ENCODE peak calls at places on chromosome 20, in four cellular contexts. D is IMR-90, W is A549, S is K562. H is an unnamed sample.

GRCh38 chr20:48283470-48284110 is 498.3 kb upstream of the SULF2 start:
- DNase-seq in D (peak), W (no peak), S (no peak), H (no peak)

GRCh38 chr20:51044796-51045195 is 21.9 kb upstream of the KCNG1 start:
- DNase-seq in D (no peak), W (no peak), S (no peak), H (no peak)

GRCh38 chr20:33667245-33668086 is 723 bp downstream of the ACTL10 start:
- DNase-seq in D (peak), W (no peak), S (no peak), H (no peak)

GRCh38 chr20:42714298-42715141 is 475.2 kb downstream of the PTPRT start:
- DNase-seq in D (no peak), W (no peak), S (no peak), H (no peak)

GRCh38 chr20:64080013-64080812 is at the start of gene OPRL1:
- DNase-seq in D (no peak), W (no peak), S (no peak), H (no peak)

GRCh38 chr20:64069209-64069613 is 6.2 kb downstream of the TCEA2 start:
- DNase-seq in D (no peak), W (no peak), S (no peak), H (no peak)

GRCh38 chr20:53141651-53142050 is 169.5 kb downstream of the TSHZ2 start:
- DNase-seq in D (no peak), W (no peak), S (peak), H (no peak)

GRCh38 chr20:44958276-44958675 is 1.9 kb downstream of the TOMM34 start:
- DNase-seq in D (no peak), W (no peak), S (no peak), H (no peak)

GRCh38 chr20:48606117-48606840 is 221.5 kb downstream of the PREX1 start:
- DNase-seq in D (no peak), W (no peak), S (no peak), H (no peak)

GRCh38 chr20:50562262-50562701 is 52.1 kb downstream of the PTPN1 start:
- DNase-seq in D (no peak), W (no peak), S (no peak), H (no peak)

GRCh38 chr20:63815613-63815862 is 15.5 kb downstream of the ZBTB46 start:
- DNase-seq in D (no peak), W (no peak), S (no peak), H (no peak)

GRCh38 chr20:37902504-37903313 is at the start of gene VSTM2L:
- DNase-seq in D (peak), W (peak), S (peak), H (no peak)

DNA sequence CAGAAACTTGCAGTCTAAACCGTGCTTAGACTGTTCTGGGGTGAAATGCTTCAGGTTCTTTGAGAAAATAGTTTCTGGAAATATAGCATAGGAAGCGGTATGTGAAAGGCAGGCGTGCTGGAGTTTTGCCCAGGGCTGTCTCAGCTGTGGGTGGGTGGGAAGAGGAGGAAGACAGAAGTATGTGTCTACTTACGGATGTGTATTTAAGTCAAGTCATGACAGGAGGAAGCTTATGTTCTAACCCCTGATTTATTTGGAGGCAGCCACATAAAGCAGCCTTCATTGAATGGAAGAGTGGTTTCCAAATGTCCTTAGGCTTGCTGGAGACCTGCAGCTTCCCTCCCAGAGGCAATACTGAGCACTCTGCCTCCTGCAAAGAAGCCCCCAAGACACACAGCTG is 345.8 kb upstream of the PRND start:
- DNase-seq in D (peak), W (no peak), S (no peak), H (no peak)
- TF ChIP-seq RCOR1 in D (no peak), W (no peak), S (no peak), H (no peak)

DNA sequence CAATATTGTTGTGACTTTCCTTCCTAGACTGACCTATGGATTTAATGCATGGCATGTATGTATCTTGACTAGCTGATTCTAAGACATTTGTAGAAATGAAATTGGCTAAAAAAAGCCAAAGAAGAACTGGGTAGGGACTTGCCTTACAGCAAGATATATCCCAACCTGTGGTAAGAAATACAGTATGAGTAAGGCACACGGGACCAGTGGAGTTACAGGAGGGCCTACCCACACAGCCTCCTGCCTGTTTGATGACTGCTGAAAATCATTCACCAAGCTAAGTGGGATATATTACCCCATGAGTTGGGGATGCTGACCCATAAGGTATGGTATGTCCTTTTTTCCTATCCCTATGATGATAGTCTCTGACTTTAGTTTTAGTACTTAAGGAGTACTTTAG is 112.2 kb downstream of the INSM1 start:
- DNase-seq in D (no peak), W (no peak), S (no peak), H (no peak)
- TF ChIP-seq RCOR1 in D (no peak), W (no peak), S (no peak), H (no peak)

GRCh38 chr20:25487306-25487705 is 79.8 kb downstream of the GINS1 start:
- DNase-seq in D (no peak), W (no peak), S (no peak), H (no peak)

GRCh38 chr20:25484911-25485511 is 77.5 kb downstream of the GINS1 start:
- DNase-seq in D (no peak), W (no peak), S (no peak), H (no peak)

GRCh38 chr20:25485872-25486271 is 78.4 kb downstream of the GINS1 start:
- DNase-seq in D (no peak), W (no peak), S (no peak), H (no peak)

GRCh38 chr20:25487975-25488374 is 80.5 kb downstream of the GINS1 start:
- DNase-seq in D (no peak), W (no peak), S (no peak), H (no peak)

GRCh38 chr20:25486377-25486776 is 78.9 kb downstream of the GINS1 start:
- DNase-seq in D (peak), W (no peak), S (no peak), H (no peak)
- TF ChIP-seq RCOR1 in D (no peak), W (no peak), S (no peak), H (no peak)

GRCh38 chr20:22720206-22720605 is 135.8 kb upstream of the FOXA2 start:
- DNase-seq in D (no peak), W (no peak), S (no peak), H (no peak)

GRCh38 chr20:22711981-22712755 is 127.8 kb upstream of the FOXA2 start:
- DNase-seq in D (no peak), W (no peak), S (no peak), H (no peak)

GRCh38 chr20:22717466-22717865 is 133.1 kb upstream of the FOXA2 start:
- DNase-seq in D (no peak), W (peak), S (peak), H (no peak)

GRCh38 chr20:22719250-22719649 is 134.9 kb upstream of the FOXA2 start:
- DNase-seq in D (no peak), W (no peak), S (no peak), H (no peak)

GRCh38 chr20:22716824-22717351 is 132.5 kb upstream of the FOXA2 start:
- DNase-seq in D (peak), W (peak), S (no peak), H (no peak)
- TF ChIP-seq RCOR1 in D (no peak), W (no peak), S (no peak), H (no peak)

GRCh38 chr20:62666736-62667529 is 24.6 kb downstream of the SLCO4A1 start:
- DNase-seq in D (peak), W (no peak), S (no peak), H (no peak)
- TF ChIP-seq RCOR1 in D (no peak), W (no peak), S (no peak), H (no peak)

H was measured in GM12878.